ENCODE peak calls at places on chromosomes 6 and 20, in five cellular contexts. One of them, this sample, is unnamed.
A peak's percentile ranks its signal among the peaks of the same experiment; 100 is the strongest.

GRCh38 chr20:64096535-64096934 is 10.8 kb downstream of the NPBWR2 start:
- DNase-seq in H1: no peak
- DNase-seq in GM12878: no peak
- DNase-seq in NT2/D1: no peak
- DNase-seq in HepG2: no peak
- DNase-seq in this sample: no peak

GRCh38 chr6:140782941-140783340 is 1349.8 kb upstream of the GJE1 start:
- DNase-seq in GM12878: no peak
- DNase-seq in HepG2: no peak
- DNase-seq in NT2/D1: no peak
- DNase-seq in H1: no peak
- DNase-seq in this sample: no peak

GRCh38 chr6:99178168-99178567 is 171.3 kb downstream of the FAXC start:
- DNase-seq in GM12878: no peak
- DNase-seq in HepG2: no peak
- DNase-seq in H1: no peak
- DNase-seq in NT2/D1: no peak
- DNase-seq in this sample: no peak

GRCh38 chr6:10687582-10687981 is 6.8 kb downstream of the C6orf52 start:
- DNase-seq in H1: no peak
- DNase-seq in HepG2: no peak
- DNase-seq in GM12878: no peak
- DNase-seq in NT2/D1: no peak
- DNase-seq in this sample: no peak

GRCh38 chr6:156517090-156517489 is 260.1 kb upstream of the ARID1B start:
- DNase-seq in H1: no peak
- DNase-seq in GM12878: no peak
- DNase-seq in HepG2: no peak
- DNase-seq in NT2/D1: no peak
- DNase-seq in this sample: no peak

GRCh38 chr20:55052464-55052863 is 577.1 kb downstream of the DOK5 start:
- DNase-seq in GM12878: no peak
- DNase-seq in HepG2: no peak
- DNase-seq in H1: no peak
- DNase-seq in NT2/D1: no peak
- DNase-seq in this sample: no peak

GRCh38 chr20:18632196-18632789 is 44.4 kb downstream of the DTD1 start:
- DNase-seq in H1: peak; percentile 80
- DNase-seq in GM12878: no peak
- DNase-seq in HepG2: peak; percentile 72
- DNase-seq in NT2/D1: peak; percentile 49
- DNase-seq in this sample: peak; percentile 73

GRCh38 chr6:165769401-165769800 is 106.4 kb upstream of the PDE10A start:
- DNase-seq in GM12878: no peak
- DNase-seq in H1: no peak
- DNase-seq in HepG2: no peak
- DNase-seq in NT2/D1: no peak
- DNase-seq in this sample: no peak

GRCh38 chr20:21099653-21100589 is 6.2 kb downstream of the LINC00237 start:
- DNase-seq in GM12878: no peak
- DNase-seq in NT2/D1: no peak
- DNase-seq in HepG2: no peak
- DNase-seq in H1: peak; percentile 68
- DNase-seq in this sample: no peak

GRCh38 chr6:17700421-17701416 is 6.0 kb downstream of the NUP153 start:
- DNase-seq in GM12878: no peak
- DNase-seq in H1: no peak
- DNase-seq in NT2/D1: no peak
- DNase-seq in HepG2: no peak
- DNase-seq in this sample: no peak

GRCh38 chr6:7246401-7247178 is 66.4 kb downstream of the SSR1 start:
- DNase-seq in H1: peak; percentile 79
- DNase-seq in NT2/D1: no peak
- DNase-seq in GM12878: no peak
- DNase-seq in HepG2: no peak
- DNase-seq in this sample: no peak

GRCh38 chr20:33908351-33908750 is 85.4 kb upstream of the RALY start:
- DNase-seq in GM12878: no peak
- DNase-seq in NT2/D1: no peak
- DNase-seq in H1: no peak
- DNase-seq in HepG2: no peak
- DNase-seq in this sample: no peak

GRCh38 chr20:13009682-13010406 is 1.1 kb downstream of the SPTLC3 start:
- DNase-seq in HepG2: peak; percentile 63
- DNase-seq in H1: no peak
- DNase-seq in GM12878: peak; percentile 77
- DNase-seq in NT2/D1: no peak
- DNase-seq in this sample: no peak

GRCh38 chr6:45569210-45569945 is 191.6 kb upstream of the SUPT3H start:
- DNase-seq in H1: no peak
- DNase-seq in HepG2: no peak
- DNase-seq in NT2/D1: no peak
- DNase-seq in GM12878: no peak
- DNase-seq in this sample: no peak

GRCh38 chr6:36596359-36596758 is 2.2 kb downstream of the SRSF3 start:
- DNase-seq in NT2/D1: no peak
- DNase-seq in H1: no peak
- DNase-seq in HepG2: no peak
- DNase-seq in GM12878: no peak
- DNase-seq in this sample: no peak

GRCh38 chr6:163429858-163430448 is 15.4 kb downstream of the QKI start:
- DNase-seq in HepG2: no peak
- DNase-seq in NT2/D1: no peak
- DNase-seq in H1: no peak
- DNase-seq in GM12878: no peak
- DNase-seq in this sample: no peak

GRCh38 chr6:18763086-18763485 is 375.9 kb downstream of the RNF144B start:
- DNase-seq in GM12878: no peak
- DNase-seq in NT2/D1: no peak
- DNase-seq in H1: no peak
- DNase-seq in HepG2: no peak
- DNase-seq in this sample: no peak

GRCh38 chr20:2397595-2398145 is 17.0 kb downstream of the TGM6 start:
- DNase-seq in HepG2: no peak
- DNase-seq in NT2/D1: no peak
- DNase-seq in GM12878: no peak
- DNase-seq in H1: no peak
- DNase-seq in this sample: no peak

GRCh38 chr6:126721581-126722145 is 381.7 kb downstream of the CENPW start:
- DNase-seq in GM12878: no peak
- DNase-seq in H1: no peak
- DNase-seq in HepG2: no peak
- DNase-seq in NT2/D1: no peak
- DNase-seq in this sample: no peak

GRCh38 chr20:44219287-44219686 is 8.7 kb upstream of the OSER1 start:
- DNase-seq in HepG2: no peak
- DNase-seq in NT2/D1: no peak
- DNase-seq in GM12878: no peak
- DNase-seq in H1: no peak
- DNase-seq in this sample: no peak

GRCh38 chr6:19988555-19988954 is 151.4 kb downstream of the ID4 start:
- DNase-seq in HepG2: peak; percentile 8
- DNase-seq in H1: no peak
- DNase-seq in GM12878: no peak
- DNase-seq in NT2/D1: no peak
- DNase-seq in this sample: peak; percentile 17

GRCh38 chr6:163356743-163357142 is 57.8 kb upstream of the QKI start:
- DNase-seq in H1: no peak
- DNase-seq in HepG2: no peak
- DNase-seq in GM12878: no peak
- DNase-seq in NT2/D1: no peak
- DNase-seq in this sample: no peak

GRCh38 chr6:145977881-145978280 is 13.7 kb upstream of the SHPRH start:
- DNase-seq in HepG2: no peak
- DNase-seq in H1: no peak
- DNase-seq in NT2/D1: no peak
- DNase-seq in GM12878: no peak
- DNase-seq in this sample: no peak

GRCh38 chr20:60341062-60341461 is 382.8 kb downstream of the CDH26 start:
- DNase-seq in H1: no peak
- DNase-seq in GM12878: no peak
- DNase-seq in NT2/D1: no peak
- DNase-seq in HepG2: no peak
- DNase-seq in this sample: no peak
- TF ChIP-seq SUZ12 in H1: no peak
- TF ChIP-seq SUZ12 in GM12878: no peak
- TF ChIP-seq SUZ12 in NT2/D1: no peak
- TF ChIP-seq SUZ12 in HepG2: no peak
- TF ChIP-seq SUZ12 in this sample: no peak

GRCh38 chr6:113903666-113904330 is 46.7 kb downstream of the MARCKS start:
- DNase-seq in GM12878: no peak
- DNase-seq in HepG2: peak; percentile 45
- DNase-seq in H1: no peak
- DNase-seq in NT2/D1: peak; percentile 6
- DNase-seq in this sample: no peak
- TF ChIP-seq SUZ12 in GM12878: no peak
- TF ChIP-seq SUZ12 in HepG2: no peak
- TF ChIP-seq SUZ12 in H1: no peak
- TF ChIP-seq SUZ12 in NT2/D1: no peak
- TF ChIP-seq SUZ12 in this sample: no peak

GRCh38 chr6:77880501-77880900 is 227.7 kb downstream of the MEI4 start:
- DNase-seq in NT2/D1: no peak
- DNase-seq in GM12878: no peak
- DNase-seq in HepG2: peak; percentile 73
- DNase-seq in H1: no peak
- DNase-seq in this sample: no peak
- TF ChIP-seq SUZ12 in NT2/D1: no peak
- TF ChIP-seq SUZ12 in GM12878: no peak
- TF ChIP-seq SUZ12 in HepG2: no peak
- TF ChIP-seq SUZ12 in H1: no peak
- TF ChIP-seq SUZ12 in this sample: no peak

GRCh38 chr6:160137989-160138835 is 16.6 kb downstream of the SLC22A1 start:
- DNase-seq in GM12878: peak; percentile 23
- DNase-seq in NT2/D1: no peak
- DNase-seq in H1: peak; percentile 71
- DNase-seq in HepG2: peak; percentile 57
- DNase-seq in this sample: peak; percentile 64
- TF ChIP-seq SUZ12 in GM12878: no peak
- TF ChIP-seq SUZ12 in NT2/D1: no peak
- TF ChIP-seq SUZ12 in H1: no peak
- TF ChIP-seq SUZ12 in HepG2: no peak
- TF ChIP-seq SUZ12 in this sample: no peak

GRCh38 chr6:133637874-133638273 is 251.0 kb upstream of the TCF21 start:
- DNase-seq in HepG2: no peak
- DNase-seq in GM12878: no peak
- DNase-seq in NT2/D1: no peak
- DNase-seq in H1: no peak
- DNase-seq in this sample: no peak
- TF ChIP-seq SUZ12 in HepG2: no peak
- TF ChIP-seq SUZ12 in GM12878: no peak
- TF ChIP-seq SUZ12 in NT2/D1: no peak
- TF ChIP-seq SUZ12 in H1: no peak
- TF ChIP-seq SUZ12 in this sample: no peak

GRCh38 chr6:39343461-39343870 is 21.0 kb upstream of the KCNK16 start:
- DNase-seq in H1: no peak
- DNase-seq in HepG2: no peak
- DNase-seq in GM12878: no peak
- DNase-seq in NT2/D1: no peak
- DNase-seq in this sample: no peak

GRCh38 chr6:39341352-39341751 is 18.9 kb upstream of the KCNK16 start:
- DNase-seq in GM12878: no peak
- DNase-seq in HepG2: no peak
- DNase-seq in H1: no peak
- DNase-seq in NT2/D1: no peak
- DNase-seq in this sample: no peak

GRCh38 chr6:39342692-39343460 is 20.4 kb upstream of the KCNK16 start:
- DNase-seq in NT2/D1: no peak
- DNase-seq in HepG2: no peak
- DNase-seq in GM12878: no peak
- DNase-seq in H1: no peak
- DNase-seq in this sample: no peak

GRCh38 chr6:39339557-39340555 is 17.4 kb upstream of the KCNK16 start:
- DNase-seq in GM12878: no peak
- DNase-seq in NT2/D1: no peak
- DNase-seq in H1: no peak
- DNase-seq in HepG2: no peak
- DNase-seq in this sample: no peak

GRCh38 chr6:39341942-39342341 is 19.4 kb upstream of the KCNK16 start:
- DNase-seq in NT2/D1: no peak
- DNase-seq in GM12878: no peak
- DNase-seq in H1: no peak
- DNase-seq in HepG2: no peak
- DNase-seq in this sample: no peak
- TF ChIP-seq SUZ12 in NT2/D1: no peak
- TF ChIP-seq SUZ12 in GM12878: no peak
- TF ChIP-seq SUZ12 in H1: no peak
- TF ChIP-seq SUZ12 in HepG2: no peak
- TF ChIP-seq SUZ12 in this sample: no peak

GRCh38 chr20:58330692-58331091 is 21.2 kb downstream of the RAB22A start:
- DNase-seq in HepG2: no peak
- DNase-seq in NT2/D1: no peak
- DNase-seq in H1: no peak
- DNase-seq in GM12878: no peak
- DNase-seq in this sample: no peak
- TF ChIP-seq SUZ12 in HepG2: no peak
- TF ChIP-seq SUZ12 in NT2/D1: no peak
- TF ChIP-seq SUZ12 in H1: no peak
- TF ChIP-seq SUZ12 in GM12878: no peak
- TF ChIP-seq SUZ12 in this sample: no peak

This sample was measured in HEK293T.